ENCODE peak calls at places on chromosomes 12 and 14, in seven cellular contexts. R is IMR-90, D is H9, X is mesendoderm, U is trophoblast cell, H is H1, C is neuronal stem cell. W is an unnamed sample.

GRCh38 chr14:35158951-35159653 is 36.8 kb downstream of the PRORP start:
- DNase-seq in R (peak; percentile 31), D (no peak), X (peak; percentile 71), U (peak; percentile 91), H (no peak), C (peak; percentile 33), W (peak; percentile 53)

GRCh38 chr14:35088514-35088913 is 33.3 kb downstream of the PPP2R3C start:
- DNase-seq in R (peak; percentile 19), D (no peak), X (no peak), U (peak; percentile 42), H (no peak), C (no peak), W (no peak)

GRCh38 chr14:105665247-105665950 is 139.0 kb downstream of the TMEM121 start:
- DNase-seq in R (no peak), D (no peak), X (no peak), U (no peak), H (no peak), C (no peak), W (no peak)

GRCh38 chr12:57522887-57523705 is 472 bp downstream of the MBD6 start:
- DNase-seq in R (peak; percentile 49), D (no peak), X (peak; percentile 82), U (no peak), H (peak; percentile 65), C (peak; percentile 50), W (peak; percentile 65)

GRCh38 chr14:50351016-50351415 is 38.9 kb downstream of the DMAC2L start:
- DNase-seq in R (peak; percentile 55), D (no peak), X (no peak), U (no peak), H (no peak), C (no peak), W (peak; percentile 47)

GRCh38 chr12:104747956-104748355 is 210.1 kb downstream of the SLC41A2 start:
- DNase-seq in R (no peak), D (no peak), X (no peak), U (no peak), H (no peak), C (no peak), W (no peak)

GRCh38 chr14:70600382-70601157 is at the start of gene MED6:
- DNase-seq in R (peak; percentile 86), D (peak; percentile 95), X (peak; percentile 98), U (peak; percentile 92), H (peak; percentile 91), C (peak; percentile 87), W (peak; percentile 95)

GRCh38 chr12:72472350-72472749 is 200.2 kb downstream of the TRHDE start:
- DNase-seq in R (no peak), D (no peak), X (no peak), U (no peak), H (no peak), C (no peak), W (no peak)

GRCh38 chr12:22034709-22035506 is 11.1 kb upstream of the CMAS start:
- DNase-seq in R (peak; percentile 30), D (no peak), X (no peak), U (no peak), H (no peak), C (no peak), W (peak; percentile 5)

GRCh38 chr12:109258607-109259544 is 50.2 kb downstream of the FOXN4 start:
- DNase-seq in R (no peak), D (no peak), X (no peak), U (no peak), H (no peak), C (no peak), W (no peak)

GRCh38 chr12:123449103-123449736 is 8.7 kb upstream of the SNRNP35 start:
- DNase-seq in R (no peak), D (no peak), X (no peak), U (peak; percentile 71), H (no peak), C (no peak), W (peak; percentile 25)

GRCh38 chr12:106045251-106045674 is 93.5 kb downstream of the NUAK1 start:
- DNase-seq in R (no peak), D (no peak), X (no peak), U (no peak), H (no peak), C (no peak), W (peak; percentile 34)

GRCh38 chr12:108826807-108827721 is 30.3 kb downstream of the SSH1 start:
- DNase-seq in R (peak; percentile 60), D (no peak), X (no peak), U (no peak), H (no peak), C (no peak), W (no peak)

GRCh38 chr14:93092606-93093556 is 22.8 kb downstream of the ITPK1 start:
- DNase-seq in R (no peak), D (no peak), X (no peak), U (no peak), H (no peak), C (no peak), W (no peak)

GRCh38 chr12:62250671-62251608 is 9.3 kb upstream of the USP15 start:
- DNase-seq in R (peak; percentile 58), D (no peak), X (peak; percentile 23), U (peak; percentile 24), H (no peak), C (no peak), W (peak; percentile 36)

GRCh38 chr12:58395470-58395869 is 454.1 kb downstream of the ATP23 start:
- DNase-seq in R (peak; percentile 65), D (no peak), X (no peak), U (no peak), H (no peak), C (no peak), W (no peak)

GRCh38 chr14:35438910-35439713 is 34.6 kb upstream of the NFKBIA start:
- DNase-seq in R (no peak), D (no peak), X (peak; percentile 49), U (no peak), H (no peak), C (no peak), W (no peak)

GRCh38 chr14:104256025-104256424 is 117.6 kb downstream of the KIF26A start:
- DNase-seq in R (no peak), D (no peak), X (no peak), U (no peak), H (no peak), C (no peak), W (no peak)

GRCh38 chr14:59354666-59355065 is 110.5 kb downstream of the GPR135 start:
- DNase-seq in R (peak; percentile 88), D (no peak), X (no peak), U (peak; percentile 56), H (no peak), C (no peak), W (peak; percentile 53)

GRCh38 chr14:59352951-59353350 is 112.2 kb downstream of the GPR135 start:
- DNase-seq in R (no peak), D (no peak), X (peak; percentile 34), U (no peak), H (no peak), C (no peak), W (no peak)

GRCh38 chr14:59356783-59357182 is 108.4 kb downstream of the GPR135 start:
- DNase-seq in R (no peak), D (no peak), X (no peak), U (no peak), H (no peak), C (no peak), W (no peak)

GRCh38 chr14:59356298-59356697 is 108.9 kb downstream of the GPR135 start:
- DNase-seq in R (no peak), D (no peak), X (no peak), U (no peak), H (no peak), C (no peak), W (no peak)

GRCh38 chr14:59355101-59355500 is 110.1 kb downstream of the GPR135 start:
- DNase-seq in R (no peak), D (no peak), X (no peak), U (no peak), H (no peak), C (no peak), W (no peak)
- H4K8ac ChIP-seq in R (no peak overlapping the region), D (no peak overlapping the region), X (no peak overlapping the region), U (no peak overlapping the region), H (no peak overlapping the region), C (no peak overlapping the region), W (no peak overlapping the region)

GRCh38 chr14:53569471-53569870 is 387.2 kb downstream of the BMP4 start:
- DNase-seq in R (no peak), D (no peak), X (no peak), U (no peak), H (no peak), C (no peak), W (no peak)
- H2BK5ac ChIP-seq in R (no peak overlapping the region), D (no peak overlapping the region), X (no peak overlapping the region), U (no peak overlapping the region), H (no peak overlapping the region), C (no peak overlapping the region), W (no peak overlapping the region)

GRCh38 chr12:71208053-71208685 is 50.4 kb upstream of the TSPAN8 start:
- DNase-seq in R (no peak), D (no peak), X (peak; percentile 58), U (no peak), H (no peak), C (peak; percentile 6), W (no peak)
- H4K8ac ChIP-seq in R (no peak overlapping the region), D (no peak overlapping the region), X (no peak overlapping the region), U (no peak overlapping the region), H (no peak overlapping the region), C (no peak overlapping the region), W (no peak overlapping the region)

DNA sequence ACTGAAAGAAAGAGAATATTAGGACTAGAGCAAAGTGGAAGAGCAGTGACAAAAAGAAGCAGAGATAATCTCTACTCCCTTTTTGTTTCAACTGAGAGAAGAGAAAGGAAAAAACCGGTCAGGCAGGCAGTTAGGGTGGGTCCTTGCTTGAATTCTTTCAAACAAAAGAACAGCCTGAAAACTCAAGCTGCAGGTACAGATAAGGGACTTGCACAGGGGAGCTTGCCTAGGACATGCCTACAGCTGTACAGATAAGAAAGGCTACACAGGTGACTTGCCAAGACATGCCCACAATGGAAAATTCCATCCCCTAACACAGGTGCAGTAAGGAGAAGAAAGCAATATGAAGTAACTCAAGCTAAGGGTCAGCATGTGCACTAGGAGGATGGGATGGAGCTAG is 532.2 kb upstream of the MIS18BP1 start:
- DNase-seq in R (no peak), D (no peak), X (no peak), U (peak; percentile 48), H (no peak), C (no peak), W (no peak)
- H2BK5ac ChIP-seq in R (no peak overlapping the region), D (no peak overlapping the region), X (no peak overlapping the region), U (peak overlapping the region; percentile 92), H (no peak overlapping the region), C (no peak overlapping the region), W (no peak overlapping the region)

GRCh38 chr14:68756734-68757133 is 36.1 kb downstream of the ZFP36L1 start:
- DNase-seq in R (no peak), D (no peak), X (no peak), U (no peak), H (no peak), C (no peak), W (no peak)
- H4K8ac ChIP-seq in R (no peak overlapping the region), D (no peak overlapping the region), X (no peak overlapping the region), U (no peak overlapping the region), H (no peak overlapping the region), C (no peak overlapping the region), W (peak overlapping the region; percentile 31)

GRCh38 chr12:53617700-53618099 is 8.5 kb downstream of the ATF7 start:
- DNase-seq in R (no peak), D (no peak), X (no peak), U (no peak), H (no peak), C (no peak), W (no peak)
- H2BK5ac ChIP-seq in R (no peak overlapping the region), D (no peak overlapping the region), X (no peak overlapping the region), U (no peak overlapping the region), H (no peak overlapping the region), C (no peak overlapping the region), W (no peak overlapping the region)

W was measured in mesenchymal stem cell.